ENCODE peak calls at places on chromosomes 12 and 14, in ten cellular contexts. J is fibroblast of pulmonary artery, W is colonic mucosa, L is progenitor cell of endocrine pancreas, K is endodermal cell, E is glutamatergic neuron, B is kidney, G is nephron progenitor cell, I is RWPE1, X is Peyer's patch. M is an unnamed sample.

GRCh38 chr12:93144109-93144508 is 215.0 kb upstream of the EEA1 start:
- DNase-seq in I (no peak), B (no peak), X (no peak), J (no peak), L (no peak), E (no peak), W (no peak), G (no peak), K (no peak), M (no peak)

GRCh38 chr12:95796225-95796981 is 5.8 kb upstream of the NTN4 start:
- DNase-seq in X (no peak), E (no peak), G (no peak), J (no peak), W (no peak), B (no peak), K (no peak), I (peak; percentile 1), L (no peak), M (no peak)

GRCh38 chr12:54360717-54361456 is 3.4 kb downstream of the GPR84 start:
- DNase-seq in G (peak; percentile 86), L (peak; percentile 79), I (peak; percentile 46), B (no peak), K (peak; percentile 99), J (peak; percentile 85), W (peak; percentile 88), X (peak; percentile 83), E (peak; percentile 94), M (no peak)

GRCh38 chr12:34212651-34213050 is 190.4 kb downstream of the ALG10 start:
- DNase-seq in B (no peak), W (no peak), E (no peak), G (no peak), K (no peak), X (no peak), J (no peak), L (no peak), I (no peak), M (no peak)

GRCh38 chr14:85106491-85106890 is 423.5 kb upstream of the FLRT2 start:
- DNase-seq in I (no peak), W (no peak), G (no peak), K (no peak), B (no peak), J (no peak), E (no peak), L (no peak), X (no peak), M (no peak)

GRCh38 chr12:73235387-73235786 is 963.2 kb downstream of the TRHDE start:
- DNase-seq in J (no peak), K (no peak), G (no peak), X (no peak), I (no peak), B (no peak), L (no peak), E (no peak), W (no peak), M (no peak)

GRCh38 chr12:101891462-101891971 is 14.1 kb downstream of the DRAM1 start:
- DNase-seq in J (peak; percentile 77), B (no peak), W (peak; percentile 52), L (no peak), X (no peak), E (no peak), I (no peak), G (no peak), K (no peak), M (peak; percentile 24)

GRCh38 chr12:113933201-113933786 is 32.8 kb downstream of the RBM19 start:
- DNase-seq in X (no peak), W (no peak), E (peak; percentile 53), G (peak; percentile 38), K (peak; percentile 75), J (peak; percentile 88), I (no peak), B (no peak), L (no peak), M (no peak)

GRCh38 chr12:102343361-102344121 is 136.8 kb downstream of the IGF1 start:
- DNase-seq in X (no peak), I (peak; percentile 10), K (no peak), L (no peak), W (no peak), J (peak; percentile 33), G (no peak), B (no peak), E (no peak), M (no peak)

GRCh38 chr14:56963381-56963780 is 153.1 kb upstream of the OTX2 start:
- DNase-seq in K (no peak), B (no peak), W (no peak), L (no peak), E (no peak), G (no peak), X (no peak), I (no peak), J (no peak), M (no peak)

GRCh38 chr14:105700622-105701288 is 174.4 kb downstream of the TMEM121 start:
- DNase-seq in K (no peak), J (no peak), W (no peak), G (no peak), X (no peak), L (no peak), B (no peak), E (no peak), I (peak; percentile 20), M (peak; percentile 81)

GRCh38 chr14:105689722-105690121 is 163.3 kb downstream of the TMEM121 start:
- DNase-seq in L (no peak), X (no peak), I (no peak), G (no peak), K (peak; percentile 5), W (no peak), J (no peak), B (no peak), E (no peak), M (no peak)

GRCh38 chr14:105690671-105691070 is 164.3 kb downstream of the TMEM121 start:
- DNase-seq in G (no peak), J (no peak), I (no peak), L (no peak), E (no peak), K (peak; percentile 6), W (no peak), X (no peak), B (no peak), M (no peak)

GRCh38 chr14:105694961-105695360 is 168.6 kb downstream of the TMEM121 start:
- DNase-seq in I (no peak), J (no peak), L (no peak), E (no peak), K (no peak), W (no peak), G (no peak), B (no peak), X (no peak), M (no peak)
- TF ChIP-seq CTCF in I (no peak), J (no peak), L (no peak), E (no peak), K (no peak), W (no peak), G (no peak), B (no peak), X (no peak), M (no peak)

GRCh38 chr14:96091941-96092411 is 52.8 kb downstream of the C14orf132 start:
- DNase-seq in X (no peak), L (no peak), E (no peak), K (no peak), I (no peak), B (no peak), J (peak; percentile 40), W (no peak), G (no peak), M (no peak)

GRCh38 chr14:96089401-96089800 is 50.2 kb downstream of the C14orf132 start:
- DNase-seq in E (peak; percentile 12), G (no peak), J (no peak), K (no peak), I (no peak), B (no peak), W (no peak), L (no peak), X (no peak), M (no peak)

GRCh38 chr14:96088911-96089310 is 49.7 kb downstream of the C14orf132 start:
- DNase-seq in I (no peak), L (no peak), E (peak; percentile 10), J (no peak), W (no peak), X (no peak), B (no peak), K (no peak), G (no peak), M (no peak)

GRCh38 chr14:96091149-96091693 is 52.1 kb downstream of the C14orf132 start:
- DNase-seq in J (no peak), I (no peak), K (peak; percentile 35), X (no peak), W (no peak), G (no peak), E (no peak), L (no peak), B (no peak), M (no peak)

DNA sequence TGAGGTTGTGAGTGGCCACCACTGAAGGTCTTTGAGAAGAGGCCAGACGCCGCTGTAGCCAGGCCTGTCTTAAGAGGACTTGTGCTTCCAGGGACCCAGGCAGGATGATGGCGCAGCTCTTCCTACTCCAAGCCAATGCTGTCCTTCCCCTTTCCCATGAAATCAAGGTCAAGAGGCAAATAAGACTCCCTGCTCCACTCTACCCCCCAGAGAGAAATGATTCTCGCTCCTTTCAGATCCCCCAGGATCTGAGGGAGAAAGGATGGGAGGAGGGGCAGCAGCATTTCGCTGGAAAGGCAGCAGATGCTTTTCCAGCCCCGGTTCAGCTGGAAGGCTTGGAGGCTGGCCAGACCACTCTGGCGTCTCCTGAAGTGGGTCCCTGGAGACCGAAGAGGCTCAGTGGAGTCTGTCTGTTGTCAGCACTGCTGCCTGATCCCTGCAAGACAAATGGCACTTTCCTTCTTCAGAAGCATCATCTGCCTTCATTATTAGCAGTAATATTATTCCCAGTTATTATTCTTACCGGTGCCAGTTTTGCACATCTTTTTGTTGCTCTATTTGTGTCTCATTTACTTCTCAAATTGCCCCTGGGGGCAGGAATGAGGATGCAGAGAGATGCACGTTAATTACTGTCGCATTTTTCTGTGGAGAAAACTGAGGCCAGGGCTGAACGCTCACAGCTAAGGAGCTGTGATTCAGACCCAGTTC is 51.4 kb downstream of the C14orf132 start:
- DNase-seq in X (peak; percentile 47), K (no peak), B (peak; percentile 93), E (peak; percentile 88), J (peak; percentile 57), G (peak; percentile 37), L (no peak), I (no peak), W (peak; percentile 57), M (no peak)
- TF ChIP-seq CTCF in X (peak; percentile 17), K (no peak), B (no peak), E (peak; percentile 16), J (no peak), G (no peak), L (no peak), I (no peak), W (no peak), M (no peak)

GRCh38 chr12:84397279-84397678 is 515.3 kb downstream of the SLC6A15 start:
- DNase-seq in K (no peak), E (no peak), X (no peak), W (no peak), G (no peak), B (no peak), L (no peak), I (peak; percentile 4), J (peak; percentile 10), M (no peak)
- TF ChIP-seq CTCF in K (no peak), E (no peak), X (no peak), W (no peak), G (no peak), B (no peak), L (peak; percentile 8), I (peak; percentile 35), J (no peak), M (no peak)

DNA sequence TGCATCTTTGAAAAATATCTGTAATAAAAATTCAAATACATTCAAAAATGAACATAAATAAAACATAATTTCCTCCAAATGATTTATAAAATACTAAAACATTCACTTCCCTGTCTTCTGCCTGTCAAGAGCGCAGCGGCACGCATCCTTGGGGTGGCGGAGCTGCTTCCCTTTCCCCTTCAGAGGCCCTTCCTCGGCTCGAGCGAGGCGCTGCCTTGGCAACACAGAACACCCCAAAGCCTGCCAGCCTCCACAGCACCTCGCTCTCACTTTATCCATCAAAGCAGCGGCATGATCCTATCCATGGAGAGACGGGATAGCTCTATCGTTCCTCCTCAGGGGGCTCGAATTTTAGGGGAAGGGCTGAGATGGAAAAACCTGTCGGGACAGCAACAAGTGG is 146.2 kb downstream of the GXYLT1 start:
- DNase-seq in L (no peak), E (no peak), W (no peak), J (no peak), X (no peak), G (no peak), I (no peak), K (no peak), B (no peak), M (no peak)
- TF ChIP-seq CTCF in L (no peak), E (no peak), W (no peak), J (no peak), X (no peak), G (no peak), I (no peak), K (no peak), B (no peak), M (no peak)